ENCODE peak calls at places on chromosome 3, in six cellular contexts. E is WERI-Rb-1; P is iris pigment epithelial cell; S is HS-5; O is CD8-positive, alpha-beta memory T cell; M is left cardiac atrium. B is an unnamed sample.

GRCh38 chr3:150128126-150128525 is 157.4 kb upstream of the PFN2 start:
- DNase-seq in E (no peak), P (no peak), S (no peak), O (no peak), M (no peak), B (no peak)

GRCh38 chr3:12468276-12468675 is 16.0 kb upstream of the TSEN2 start:
- DNase-seq in E (no peak), P (no peak), S (no peak), O (no peak), M (no peak), B (peak)

GRCh38 chr3:141241248-141242034 is 9.8 kb downstream of the PXYLP1 start:
- DNase-seq in E (peak), P (no peak), S (no peak), O (no peak), M (peak), B (no peak)

GRCh38 chr3:174951023-174951422 is 91.9 kb downstream of the NAALADL2 start:
- DNase-seq in E (no peak), P (peak), S (peak), O (no peak), M (no peak), B (no peak)

GRCh38 chr3:170410428-170411029 is 8.1 kb upstream of the CLDN11 start:
- DNase-seq in E (no peak), P (peak), S (no peak), O (no peak), M (no peak), B (no peak)

GRCh38 chr3:32239638-32240550 is 1.4 kb downstream of the CMTM8 start:
- DNase-seq in E (peak), P (peak), S (no peak), O (peak), M (no peak), B (no peak)

GRCh38 chr3:169818330-169818729 is 5.6 kb upstream of the LRRC34 start:
- DNase-seq in E (no peak), P (peak), S (no peak), O (no peak), M (no peak), B (no peak)

GRCh38 chr3:12356175-12356574 is 67.3 kb downstream of the PPARG start:
- DNase-seq in E (no peak), P (no peak), S (no peak), O (no peak), M (no peak), B (no peak)

GRCh38 chr3:120497318-120497717 is 46.5 kb upstream of the FSTL1 start:
- DNase-seq in E (no peak), P (peak), S (peak), O (no peak), M (no peak), B (no peak)

GRCh38 chr3:133038089-133038730 is at the start of gene TMEM108:
- DNase-seq in E (peak), P (peak), S (peak), O (no peak), M (peak), B (peak)

B was measured in sciatic nerve.